ENCODE peak calls at places on chromosomes 11 and 22, in nine cellular contexts. S is stimulated activated CD4-positive, alpha-beta T cell treated with anti-CD3 and anti-CD28 coated beads, Interleukin-1b, Interleukin-23, amount 100 ng/mL, for 4 hours; R is NCI-H345; D is heart left ventricle; X is activated T-helper 1 cell treated with anti-CD3 and anti-CD28 coated beads, Interleukin-2, amount 50 U/mL, for 16 hours; N is CD8-positive, alpha-beta memory T cell; B is Caco-2; A is AG04450; W is right cardiac atrium. T is an unnamed sample.

GRCh38 chr22:24067587-24068376 is 56.7 kb downstream of the CABIN1 start:
- DNase-seq in S (no peak), X (no peak), D (no peak), B (no peak), N (no peak), R (peak), W (no peak), A (no peak), T (no peak)

GRCh38 chr11:35524780-35525179 is 636 bp downstream of the PAMR1 start:
- DNase-seq in W (no peak), S (no peak), N (no peak), B (no peak), D (no peak), R (no peak), A (no peak), X (no peak), T (no peak)

GRCh38 chr11:65811764-65812475 is 21.8 kb upstream of the SNX32 start:
- DNase-seq in W (no peak), D (no peak), B (no peak), A (no peak), R (no peak), S (no peak), N (no peak), X (no peak), T (peak)

GRCh38 chr11:61880050-61880449 is 11.3 kb downstream of the FADS3 start:
- DNase-seq in S (no peak), D (no peak), W (no peak), B (no peak), A (no peak), X (no peak), R (no peak), N (no peak), T (no peak)

GRCh38 chr11:110909331-110909730 is 197.1 kb upstream of the ARHGAP20 start:
- DNase-seq in B (no peak), R (no peak), A (no peak), D (no peak), S (no peak), X (no peak), N (no peak), W (no peak), T (no peak)

GRCh38 chr22:24768537-24769374 is 5.8 kb downstream of the PIWIL3 start:
- DNase-seq in N (peak), W (peak), A (peak), D (peak), B (peak), R (peak), S (peak), X (no peak), T (peak)

GRCh38 chr22:49865156-49865555 is 11.5 kb downstream of the ZBED4 start:
- DNase-seq in N (no peak), A (no peak), X (no peak), W (peak), S (no peak), R (no peak), D (no peak), B (no peak), T (no peak)

GRCh38 chr11:129643031-129643721 is 172.5 kb upstream of the TMEM45B start:
- DNase-seq in N (no peak), S (no peak), A (no peak), R (no peak), B (no peak), W (no peak), D (no peak), X (no peak), T (no peak)

GRCh38 chr11:62664405-62665074 is 470 bp downstream of the C11orf98 start:
- DNase-seq in N (peak), A (no peak), X (no peak), D (no peak), W (no peak), S (peak), B (peak), R (peak), T (peak)

GRCh38 chr11:32176223-32176811 is 85.4 kb downstream of the RCN1 start:
- DNase-seq in W (peak), R (peak), X (peak), D (peak), N (peak), A (peak), S (peak), B (peak), T (peak)

GRCh38 chr11:17581036-17581731 is 34.1 kb downstream of the OTOG start:
- DNase-seq in R (no peak), X (no peak), W (peak), D (peak), S (no peak), B (no peak), A (no peak), N (no peak), T (no peak)

GRCh38 chr11:8707541-8708270 is 25.1 kb downstream of the RPL27A start:
- DNase-seq in W (peak), N (no peak), R (no peak), X (no peak), A (no peak), S (no peak), B (no peak), D (peak), T (no peak)

GRCh38 chr11:126824035-126824607 is 176.4 kb downstream of the KIRREL3 start:
- DNase-seq in X (no peak), R (peak), W (no peak), A (no peak), N (no peak), B (no peak), S (no peak), D (no peak), T (no peak)

GRCh38 chr11:2944953-2945756 is 15.9 kb upstream of the PHLDA2 start:
- DNase-seq in A (peak), S (no peak), W (peak), X (no peak), B (no peak), R (no peak), D (peak), N (no peak), T (peak)

GRCh38 chr11:72395993-72396392 is 38.3 kb downstream of the CLPB start:
- DNase-seq in D (no peak), B (no peak), W (no peak), X (no peak), R (no peak), S (no peak), N (no peak), A (no peak), T (no peak)

GRCh38 chr22:24418786-24419479 is 8.5 kb upstream of the ADORA2A start:
- DNase-seq in S (no peak), X (no peak), B (no peak), A (no peak), W (no peak), D (no peak), N (no peak), R (peak), T (no peak)

GRCh38 chr11:96342971-96343711 is at the start of gene MAML2:
- DNase-seq in R (peak), W (peak), D (peak), S (peak), A (peak), X (peak), N (peak), B (peak), T (peak)

GRCh38 chr11:127818625-127819024 is 768.7 kb downstream of the ETS1 start:
- DNase-seq in B (no peak), X (no peak), W (no peak), S (no peak), D (no peak), N (no peak), A (no peak), R (no peak), T (no peak)

GRCh38 chr11:100562102-100562501 is 125.0 kb upstream of the ARHGAP42 start:
- DNase-seq in B (no peak), R (no peak), W (no peak), X (no peak), N (no peak), A (peak), S (no peak), D (no peak), T (no peak)

GRCh38 chr22:35649026-35649553 is 844 bp downstream of the APOL6 start:
- DNase-seq in W (no peak), R (no peak), N (no peak), B (no peak), A (no peak), D (no peak), X (no peak), S (no peak), T (no peak)

GRCh38 chr11:105466582-105467228 is 143.2 kb upstream of the GRIA4 start:
- DNase-seq in B (no peak), S (no peak), D (no peak), X (no peak), R (peak), W (no peak), N (no peak), A (peak), T (no peak)

GRCh38 chr11:69721745-69722144 is 17.9 kb upstream of the FGF19 start:
- DNase-seq in N (no peak), B (no peak), X (no peak), S (no peak), D (no peak), W (no peak), R (no peak), A (no peak), T (no peak)

GRCh38 chr11:122170815-122171475 is 54.9 kb upstream of the BLID start:
- DNase-seq in R (no peak), W (no peak), B (no peak), A (peak), S (no peak), N (no peak), X (no peak), D (no peak), T (no peak)

GRCh38 chr11:11178671-11179070 is 174.4 kb downstream of the CSNK2A3 start:
- DNase-seq in W (no peak), D (no peak), S (no peak), N (no peak), X (no peak), A (no peak), R (no peak), B (no peak), T (no peak)

GRCh38 chr22:38572065-38572464 is 2.1 kb upstream of the DMC1 start:
- DNase-seq in D (no peak), W (no peak), R (peak), X (no peak), N (no peak), S (no peak), A (no peak), B (no peak), T (no peak)

GRCh38 chr11:123235687-123236261 is 40.7 kb upstream of the CLMP start:
- DNase-seq in X (no peak), D (no peak), W (no peak), S (no peak), A (no peak), B (no peak), R (no peak), N (no peak), T (no peak)

GRCh38 chr22:44033689-44034088 is 9.6 kb downstream of the PARVB start:
- DNase-seq in D (no peak), B (no peak), R (no peak), S (no peak), N (no peak), W (no peak), A (peak), X (no peak), T (peak)

GRCh38 chr11:108906826-108907225 is 242.0 kb downstream of the DDX10 start:
- DNase-seq in W (no peak), B (no peak), S (no peak), N (no peak), X (no peak), D (no peak), R (no peak), A (no peak), T (no peak)

GRCh38 chr11:66192181-66192888 is 76.1 kb upstream of the RAB1B start:
- DNase-seq in X (no peak), W (peak), S (no peak), A (no peak), N (no peak), B (peak), D (no peak), R (no peak), T (no peak)

GRCh38 chr11:134558258-134558835 is 146.3 kb upstream of the B3GAT1 start:
- DNase-seq in N (no peak), W (no peak), D (no peak), A (no peak), B (peak), S (no peak), X (no peak), R (no peak), T (no peak)

GRCh38 chr11:74683941-74684481 is 47.2 kb downstream of the CHRDL2 start:
- DNase-seq in X (no peak), N (no peak), B (peak), S (no peak), D (no peak), W (peak), A (no peak), R (no peak), T (peak)

GRCh38 chr11:128421577-128421976 is 165.8 kb downstream of the ETS1 start:
- DNase-seq in R (no peak), X (no peak), B (no peak), S (no peak), D (no peak), W (no peak), N (no peak), A (no peak), T (no peak)

GRCh38 chr11:33128739-33129138 is 32.5 kb downstream of the CSTF3 start:
- DNase-seq in B (no peak), A (no peak), W (no peak), D (no peak), R (no peak), X (no peak), N (no peak), S (no peak), T (no peak)

GRCh38 chr11:26649884-26650283 is 72.0 kb downstream of the SLC5A12 start:
- DNase-seq in S (no peak), X (no peak), R (peak), A (peak), D (no peak), N (no peak), B (peak), W (no peak), T (no peak)

GRCh38 chr22:22374163-22374562 is 129.6 kb downstream of the VPREB1 start:
- DNase-seq in A (no peak), R (no peak), D (no peak), X (no peak), W (no peak), N (no peak), B (no peak), S (no peak), T (no peak)

GRCh38 chr11:28017816-28018215 is 90.1 kb downstream of the KIF18A start:
- DNase-seq in X (no peak), W (no peak), R (no peak), B (no peak), N (no peak), D (no peak), A (no peak), S (no peak), T (no peak)

GRCh38 chr22:42933783-42934144 is 76.7 kb upstream of the ARFGAP3 start:
- DNase-seq in S (no peak), B (no peak), D (no peak), X (no peak), N (no peak), R (no peak), A (peak), W (no peak), T (no peak)

GRCh38 chr22:29037340-29037932 is 24.2 kb downstream of the C22orf31 start:
- DNase-seq in R (peak), D (no peak), B (no peak), X (no peak), N (no peak), A (no peak), W (no peak), S (no peak), T (no peak)

T was measured in lower lobe of right lung.